ENCODE peak calls at places on chromosome 15, in nine cellular contexts. T is T-helper 22 cell; J is activated CD4-positive, alpha-beta T cell treated with anti-CD3 and anti-CD28 coated beads for 48 hours; Z is NCI-H1105 treated with DMSO at 0.1 percent for 48 hours; G is HFF-Myc; S is CD8-positive, alpha-beta memory T cell; B is stimulated activated CD8-positive, alpha-beta memory T cell treated with anti-CD3 and anti-CD28 coated beads, Interleukin-12 subunit alpha, Interleukin-12 subunit beta, amount 100 ng/mL, for 1 hour; L is activated CD8-positive, alpha-beta memory T cell treated with anti-CD3 and anti-CD28 coated beads for 48 hours; V is coronary artery. M is an unnamed sample.

GRCh38 chr15:40310001-40310959 is 2.5 kb upstream of the PLCB2 start:
- DNase-seq in S (peak; percentile 44), V (no peak), L (peak; percentile 34), Z (peak; percentile 0), T (no peak), J (peak; percentile 78), G (no peak), B (no peak), M (peak; percentile 89)

GRCh38 chr15:42092666-42093445 is 1.5 kb downstream of the PLA2G4D start:
- DNase-seq in S (no peak), Z (no peak), J (no peak), B (no peak), L (no peak), V (no peak), G (no peak), T (no peak), M (no peak)

GRCh38 chr15:79230766-79231165 is 51.8 kb upstream of the ANKRD34C start:
- DNase-seq in B (no peak), V (no peak), L (no peak), Z (no peak), J (no peak), S (no peak), T (no peak), G (peak; percentile 9), M (no peak)

GRCh38 chr15:55279746-55280351 is 9.8 kb downstream of the RAB27A start:
- DNase-seq in G (peak; percentile 89), S (peak; percentile 54), J (peak; percentile 67), V (no peak), L (no peak), B (peak; percentile 49), T (peak; percentile 61), Z (no peak), M (no peak)

GRCh38 chr15:39312984-39313383 is 267.9 kb upstream of the THBS1 start:
- DNase-seq in Z (peak; percentile 2), J (no peak), G (no peak), L (no peak), T (no peak), S (no peak), B (no peak), V (no peak), M (no peak)

GRCh38 chr15:39426552-39427532 is 154.0 kb upstream of the THBS1 start:
- DNase-seq in G (no peak), L (peak; percentile 67), J (peak; percentile 86), V (no peak), T (peak; percentile 63), B (peak; percentile 59), S (peak; percentile 81), Z (no peak), M (peak; percentile 82)

GRCh38 chr15:100095896-100096600 is 245.7 kb downstream of the ADAMTS17 start:
- DNase-seq in G (no peak), Z (no peak), J (no peak), T (no peak), V (peak; percentile 46), B (no peak), S (no peak), L (no peak), M (no peak)

GRCh38 chr15:39461536-39462140 is 119.2 kb upstream of the THBS1 start:
- DNase-seq in T (no peak), J (no peak), G (no peak), Z (no peak), L (no peak), V (no peak), B (no peak), S (no peak), M (peak; percentile 81)

GRCh38 chr15:40444741-40445140 is 4.0 kb downstream of the BAHD1 start:
- DNase-seq in J (no peak), L (no peak), S (no peak), Z (no peak), V (no peak), B (no peak), T (no peak), G (no peak), M (no peak)

GRCh38 chr15:88574646-88575045 is 28.2 kb upstream of the DET1 start:
- DNase-seq in Z (peak; percentile 21), B (no peak), T (no peak), G (no peak), V (no peak), S (no peak), J (no peak), L (no peak), M (no peak)

GRCh38 chr15:81023483-81024264 is 23.0 kb downstream of the TLNRD1 start:
- DNase-seq in V (peak; percentile 89), J (peak; percentile 41), T (no peak), B (no peak), Z (no peak), L (peak; percentile 17), G (peak; percentile 26), S (no peak), M (peak; percentile 86)

GRCh38 chr15:96325579-96326331 is 4.7 kb upstream of the NR2F2 start:
- DNase-seq in Z (no peak), J (no peak), T (no peak), B (no peak), S (no peak), G (no peak), L (no peak), V (peak; percentile 73), M (no peak)

GRCh38 chr15:64610257-64610919 is 150.0 kb downstream of the ZNF609 start:
- DNase-seq in B (no peak), V (no peak), J (no peak), T (no peak), Z (no peak), G (no peak), S (no peak), L (no peak), M (no peak)

GRCh38 chr15:89785064-89785770 is 9.1 kb downstream of the MESP2 start:
- DNase-seq in S (no peak), G (no peak), B (no peak), L (no peak), J (no peak), T (no peak), V (no peak), Z (no peak), M (no peak)

GRCh38 chr15:34855397-34855796 is 60.0 kb upstream of the ACTC1 start:
- DNase-seq in T (no peak), B (no peak), J (no peak), G (peak; percentile 37), Z (peak; percentile 83), L (no peak), V (no peak), S (no peak), M (no peak)

GRCh38 chr15:25830844-25831443 is 32.2 kb downstream of the ATP10A start:
- DNase-seq in Z (no peak), L (no peak), V (peak; percentile 95), B (no peak), T (no peak), J (no peak), G (peak; percentile 37), S (no peak), M (no peak)

GRCh38 chr15:68053701-68053996 is 466 bp upstream of the PIAS1 start:
- DNase-seq in Z (peak; percentile 98), J (no peak), L (no peak), S (no peak), G (no peak), V (no peak), T (no peak), B (no peak), M (no peak)

GRCh38 chr15:57158589-57158988 is 217.7 kb upstream of the CGNL1 start:
- DNase-seq in J (no peak), V (no peak), B (no peak), S (no peak), L (no peak), G (no peak), Z (peak; percentile 87), T (no peak), M (no peak)

GRCh38 chr15:39597751-39598185 is 16.9 kb downstream of the THBS1 start:
- DNase-seq in T (no peak), V (no peak), J (no peak), B (no peak), L (no peak), S (no peak), G (no peak), Z (no peak), M (no peak)

GRCh38 chr15:57384024-57384423 is 7.7 kb downstream of the CGNL1 start:
- DNase-seq in V (no peak), G (no peak), L (no peak), T (no peak), B (no peak), J (no peak), Z (no peak), S (no peak), M (no peak)

GRCh38 chr15:83030021-83030420 is 18.6 kb upstream of the C15orf40 start:
- DNase-seq in S (no peak), T (no peak), L (no peak), B (no peak), Z (no peak), J (no peak), V (no peak), G (no peak), M (no peak)

GRCh38 chr15:101089579-101090459 is 162.0 kb downstream of the CHSY1 start:
- DNase-seq in L (no peak), S (no peak), V (no peak), Z (no peak), B (no peak), G (no peak), J (no peak), T (no peak), M (no peak)

GRCh38 chr15:59918994-59919951 is 84.8 kb upstream of the FOXB1 start:
- DNase-seq in Z (no peak), S (no peak), L (peak; percentile 31), G (no peak), B (peak; percentile 24), T (peak; percentile 9), V (no peak), J (peak; percentile 72), M (no peak)

GRCh38 chr15:60179786-60180391 is 175.8 kb downstream of the FOXB1 start:
- DNase-seq in T (no peak), G (peak; percentile 12), S (peak; percentile 28), V (no peak), L (no peak), J (peak; percentile 41), Z (peak; percentile 50), B (no peak), M (no peak)

GRCh38 chr15:68589783-68590710 is 11.3 kb downstream of the CORO2B start:
- DNase-seq in L (no peak), J (no peak), G (no peak), B (no peak), Z (no peak), V (no peak), T (no peak), S (no peak), M (no peak)

GRCh38 chr15:76060098-76060989 is 559 bp downstream of the TMEM266 start:
- DNase-seq in V (no peak), G (no peak), B (no peak), S (peak; percentile 17), Z (no peak), L (peak; percentile 57), T (peak; percentile 13), J (peak; percentile 33), M (no peak)

GRCh38 chr15:35141743-35142356 is 56.8 kb upstream of the NANOGP8 start:
- DNase-seq in Z (no peak), L (no peak), B (no peak), S (no peak), G (peak; percentile 44), J (no peak), T (no peak), V (no peak), M (no peak)

GRCh38 chr15:88834211-88834812 is 31.1 kb downstream of the ACAN start:
- DNase-seq in S (peak; percentile 10), L (no peak), G (no peak), Z (no peak), J (peak; percentile 10), T (no peak), B (no peak), V (peak; percentile 81), M (no peak)